ENCODE peak calls at places on chromosomes 2 and 18, in six cellular contexts. G, A, B, Z, L and V are unnamed samples.

GRCh38 chr2:223247136-223247535 is 195.1 kb downstream of the KCNE4 start:
- DNase-seq in G (no peak), A (no peak), B (peak), Z (no peak), L (no peak), V (no peak)

GRCh38 chr2:240255165-240255491 is 114.7 kb upstream of the OTOS start:
- DNase-seq in G (no peak), A (no peak), B (no peak), Z (no peak), L (no peak), V (no peak)

GRCh38 chr2:206642075-206643025 is at the start of gene FAM237A:
- DNase-seq in G (no peak), A (no peak), B (no peak), Z (peak), L (no peak), V (no peak)

GRCh38 chr2:96906719-96907404 is 37.0 kb upstream of the SEMA4C start:
- DNase-seq in G (peak), A (no peak), B (no peak), Z (no peak), L (no peak), V (no peak)

GRCh38 chr2:120798569-120799215 is 63.0 kb downstream of the GLI2 start:
- DNase-seq in G (no peak), A (no peak), B (no peak), Z (no peak), L (no peak), V (no peak)

GRCh38 chr18:56245856-56246575 is 392.4 kb downstream of the TXNL1 start:
- DNase-seq in G (no peak), A (no peak), B (no peak), Z (no peak), L (no peak), V (no peak)

GRCh38 chr18:22325396-22325795 is 92.3 kb downstream of the CTAGE1 start:
- DNase-seq in G (no peak), A (no peak), B (no peak), Z (no peak), L (no peak), V (no peak)

GRCh38 chr2:195363496-195363895 is 293.5 kb upstream of the SLC39A10 start:
- DNase-seq in G (no peak), A (no peak), B (no peak), Z (no peak), L (no peak), V (no peak)

GRCh38 chr2:191171291-191171690 is 20.5 kb upstream of the STAT4 start:
- DNase-seq in G (no peak), A (no peak), B (no peak), Z (no peak), L (no peak), V (no peak)

GRCh38 chr2:164103271-164103670 is 367.5 kb upstream of the FIGN start:
- DNase-seq in G (no peak), A (no peak), B (no peak), Z (no peak), L (no peak), V (no peak)

GRCh38 chr2:241035818-241036396 is 37.5 kb downstream of the SNED1 start:
- DNase-seq in G (no peak), A (no peak), B (no peak), Z (peak), L (peak), V (peak)

GRCh38 chr2:73870084-73870483 is 22.7 kb upstream of the ACTG2 start:
- DNase-seq in G (peak), A (no peak), B (no peak), Z (no peak), L (no peak), V (no peak)

GRCh38 chr18:36942264-36942663 is 113.3 kb downstream of the KIAA1328 start:
- DNase-seq in G (no peak), A (no peak), B (peak), Z (peak), L (no peak), V (no peak)